ENCODE peak calls at places on chromosomes 4 and X, in four cellular contexts. H is lower lobe of right lung; B is RWPE2; J is naive thymus-derived CD4-positive, alpha-beta T cell. U is an unnamed sample.

GRCh38 chrX:50448565-50448964 is 22.1 kb downstream of the DGKK start:
- DNase-seq in B (no peak), J (no peak), H (no peak), U (no peak)

GRCh38 chrX:74781507-74782034 is 143.7 kb downstream of the NEXMIF start:
- DNase-seq in H (no peak), J (no peak), B (no peak), U (no peak)

GRCh38 chrX:44872319-44872816 is 620 bp upstream of the KDM6A start:
- DNase-seq in H (no peak), J (peak), B (no peak), U (no peak)

GRCh38 chr4:87659247-87659931 is 9.3 kb downstream of the DMP1 start:
- DNase-seq in J (no peak), H (no peak), B (no peak), U (no peak)

GRCh38 chr4:138404801-138405200 is 162.7 kb upstream of the SLC7A11 start:
- DNase-seq in J (no peak), B (no peak), H (no peak), U (no peak)

GRCh38 chr4:140116442-140117104 is 37.4 kb downstream of the MAML3 start:
- DNase-seq in H (no peak), J (no peak), B (no peak), U (no peak)

GRCh38 chr4:89719536-89719935 is 117.4 kb downstream of the SNCA start:
- DNase-seq in B (no peak), J (no peak), H (no peak), U (no peak)

GRCh38 chr4:139875456-139875855 is 209.8 kb downstream of the MGST2 start:
- DNase-seq in J (no peak), B (no peak), H (no peak), U (no peak)

GRCh38 chrX:3820170-3820569 is 106.7 kb upstream of the PRKX start:
- DNase-seq in B (no peak), H (no peak), J (no peak), U (no peak)

GRCh38 chr4:119510750-119511149 is 117.9 kb downstream of the PDE5A start:
- DNase-seq in J (no peak), H (no peak), B (no peak), U (no peak)

GRCh38 chrX:13699183-13699826 is 10.4 kb downstream of the RAB9A start:
- DNase-seq in B (no peak), H (no peak), J (no peak), U (no peak)

GRCh38 chr4:169436734-169437133 is 166.0 kb upstream of the SH3RF1 start:
- DNase-seq in J (no peak), B (no peak), H (no peak), U (no peak)

DNA sequence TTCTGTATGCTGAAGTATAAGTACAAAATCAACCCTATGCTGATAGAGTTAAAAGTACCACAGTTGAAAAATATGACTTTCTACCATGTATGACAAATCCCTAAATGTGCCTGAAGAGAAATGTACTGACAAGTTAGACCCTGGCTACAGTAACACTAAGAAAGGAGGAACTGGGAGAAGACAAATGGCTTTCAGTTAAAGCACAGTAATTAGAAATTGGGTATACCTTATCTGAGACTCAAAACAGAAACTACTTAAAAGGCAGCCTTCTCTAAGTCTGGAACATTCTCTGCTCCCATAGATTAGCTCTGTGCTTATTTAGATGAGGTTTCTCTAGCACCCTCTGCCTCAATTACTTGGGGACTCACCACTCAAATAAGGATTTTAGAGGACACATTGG is 189.1 kb downstream of the GPC3 start:
- DNase-seq in B (no peak), H (no peak), J (no peak), U (no peak)
- H3K27ac ChIP-seq in B (no peak), H (no peak), J (no peak), U (no peak)

DNA sequence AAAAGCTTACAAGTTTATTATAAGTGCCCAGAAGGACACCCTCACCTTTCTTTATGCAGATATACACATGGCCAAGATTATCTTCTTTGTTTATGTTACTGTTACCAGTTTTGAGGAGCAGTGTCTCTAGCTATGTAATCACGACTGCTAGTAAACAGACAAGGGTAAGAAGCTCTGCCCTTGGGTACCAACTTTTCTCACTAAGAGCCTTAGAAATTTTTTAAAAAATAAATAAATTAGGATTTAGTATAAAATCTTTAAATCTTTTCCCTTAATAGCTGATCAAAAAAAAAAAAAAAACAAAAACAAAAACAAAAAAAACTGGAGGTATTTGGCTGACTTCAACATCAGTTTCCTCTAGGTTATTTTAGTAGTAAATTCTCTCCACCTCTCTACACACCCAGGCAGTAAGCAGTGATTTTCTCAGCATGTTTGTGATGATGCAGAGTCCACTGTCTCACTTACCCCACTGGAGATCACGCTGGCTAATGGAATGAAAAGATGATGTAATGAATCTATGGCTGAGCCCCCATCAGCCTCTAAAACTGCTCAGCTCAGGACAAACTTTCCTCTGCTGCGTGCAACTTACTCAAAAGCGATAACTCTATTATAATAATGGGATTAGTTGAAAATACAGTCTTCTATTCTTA is 125.9 kb downstream of the FRYL start:
- DNase-seq in B (no peak), H (no peak), J (no peak), U (no peak)
- H3K27ac ChIP-seq in B (no peak), H (no peak), J (no peak), U (no peak)

DNA sequence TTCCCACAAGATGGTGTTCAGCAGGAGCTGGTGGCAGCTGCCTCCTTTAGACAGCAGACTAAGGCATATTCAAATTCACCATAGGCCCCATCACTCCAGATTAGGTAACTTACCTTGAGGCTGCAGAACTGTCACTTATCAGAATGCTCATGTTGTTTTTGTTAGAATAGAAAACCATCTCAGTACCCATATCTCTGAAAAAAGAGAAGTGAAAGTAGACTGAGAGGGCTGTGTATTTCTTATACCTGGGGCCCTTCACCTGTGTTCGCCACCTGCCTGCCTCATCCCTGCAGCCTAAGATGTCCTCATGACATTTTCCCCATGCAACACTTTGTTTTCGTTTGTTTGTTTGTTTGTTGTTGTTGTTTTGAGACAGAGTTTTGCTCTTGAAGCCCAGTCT is 32.9 kb upstream of the SPRY1 start:
- DNase-seq in B (no peak), H (no peak), J (no peak), U (no peak)
- H3K27ac ChIP-seq in B (no peak), H (no peak), J (no peak), U (no peak)

DNA sequence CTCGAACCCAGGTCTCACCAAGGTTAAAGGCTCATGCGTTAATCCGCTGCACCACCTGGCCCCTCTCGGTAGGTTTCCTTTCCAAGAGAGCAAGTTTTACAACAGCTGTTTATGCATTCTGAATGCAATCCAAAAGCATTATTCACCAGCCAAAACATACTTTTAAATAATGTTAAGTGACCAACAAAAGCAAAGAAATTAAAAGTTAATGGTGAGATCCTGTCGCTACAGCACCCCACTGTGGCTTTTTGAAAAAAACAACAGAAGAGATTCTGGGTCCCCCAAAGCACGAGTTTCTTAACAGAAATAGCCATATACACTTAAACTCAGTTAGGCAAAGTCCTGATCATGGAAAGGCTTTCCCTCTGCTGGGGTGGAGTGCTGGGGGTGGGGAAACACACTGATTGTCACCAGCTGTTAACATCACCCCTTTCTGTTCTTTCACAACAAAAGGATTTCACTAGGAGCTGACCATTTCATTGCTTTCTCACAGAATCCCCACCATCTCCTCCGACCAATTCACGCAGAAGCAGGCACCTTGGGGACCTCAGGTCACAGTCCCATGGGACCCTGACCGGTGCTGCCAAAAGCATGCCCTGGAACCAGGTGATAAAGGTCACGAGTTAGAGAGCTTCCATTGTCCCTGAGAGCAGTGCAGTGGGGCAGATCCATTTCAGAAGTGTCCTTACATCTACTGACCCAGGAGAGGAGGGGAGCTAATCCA is 51.2 kb downstream of the ZNF827 start:
- DNase-seq in B (no peak), H (no peak), J (no peak), U (no peak)
- H3K27ac ChIP-seq in B (no peak), H (peak), J (no peak), U (no peak)

DNA sequence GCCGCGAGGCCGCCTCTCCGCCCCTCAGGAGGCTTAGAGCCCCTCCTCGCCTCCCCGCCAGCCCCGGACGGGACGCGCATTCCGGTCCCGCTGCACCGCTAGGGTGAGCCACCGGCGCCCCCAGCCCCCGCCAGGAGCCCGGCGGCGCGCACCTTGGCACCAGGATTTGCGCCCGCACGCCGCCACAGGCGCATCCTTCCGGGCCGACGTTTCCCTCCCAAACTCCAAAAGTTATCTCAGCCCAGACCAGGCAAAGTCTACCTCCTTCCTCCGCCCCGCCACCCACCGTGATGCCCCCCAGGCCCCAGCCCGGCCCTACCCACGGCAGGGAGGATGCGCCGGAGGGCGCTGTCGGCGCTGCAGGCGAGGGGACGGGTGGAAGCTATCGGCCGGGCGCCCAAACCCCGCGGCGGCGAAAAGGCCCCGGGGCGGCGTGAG is 538 bp downstream of the SCML2 start:
- DNase-seq in H (no peak), J (peak), B (no peak), U (no peak)
- H3K27ac ChIP-seq in H (no peak), J (no peak), B (peak), U (peak)

DNA sequence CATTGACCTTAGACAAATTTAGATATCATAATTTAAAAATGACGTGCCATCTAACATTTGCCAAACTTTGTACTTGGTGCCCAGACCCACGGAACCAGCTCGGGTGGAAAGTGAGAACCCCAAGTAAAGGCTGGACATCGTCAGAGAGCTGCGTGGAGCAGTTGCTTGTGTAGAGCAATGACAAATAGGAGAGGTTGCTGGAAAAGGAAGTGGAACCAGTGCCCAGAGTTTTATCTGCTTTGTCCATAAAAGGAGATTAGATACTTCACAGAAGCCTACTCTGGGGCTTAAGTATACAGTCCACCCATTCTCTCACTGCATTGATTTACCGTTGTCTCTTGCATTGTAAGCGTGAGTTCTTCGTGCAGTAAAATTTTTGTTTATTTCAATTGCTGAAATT is 5.4 kb upstream of the TBC1D1 start:
- DNase-seq in H (no peak), J (no peak), B (no peak), U (no peak)
- H3K27ac ChIP-seq in H (no peak), J (no peak), B (no peak), U (no peak)